ENCODE peak calls at places on chromosomes 6 and 20, in five cellular contexts. J, A, Q, G and H are unnamed samples.

GRCh38 chr6:154864086-154864430 is 130.8 kb downstream of the SCAF8 start:
- DNase-seq in G (no peak), A (no peak), Q (no peak), J (no peak), H (no peak)

GRCh38 chr6:13766201-13766634 is 48.1 kb downstream of the MCUR1 start:
- DNase-seq in A (no peak), Q (no peak), G (no peak), J (peak; percentile 64), H (no peak)

GRCh38 chr20:59006864-59007757 is at the start of gene CTSZ:
- DNase-seq in Q (peak; percentile 53), J (no peak), G (peak; percentile 88), A (no peak), H (peak; percentile 71)

GRCh38 chr6:75409928-75410327 is 83.7 kb downstream of the FILIP1 start:
- DNase-seq in J (no peak), G (no peak), Q (no peak), A (no peak), H (no peak)

GRCh38 chr20:39812116-39812515 is 850.0 kb downstream of the DHX35 start:
- DNase-seq in A (no peak), Q (no peak), G (no peak), J (no peak), H (no peak)

GRCh38 chr6:125882243-125882642 is 74.3 kb upstream of the HINT3 start:
- DNase-seq in A (no peak), G (no peak), J (no peak), Q (no peak), H (no peak)

GRCh38 chr20:4708036-4708435 is 13.7 kb upstream of the PRND start:
- DNase-seq in J (no peak), A (no peak), G (no peak), Q (no peak), H (no peak)

GRCh38 chr20:50298554-50299324 is 108.1 kb downstream of the CEBPB start:
- DNase-seq in J (no peak), A (no peak), G (no peak), Q (no peak), H (no peak)

GRCh38 chr6:115271001-115271400 is 789.7 kb downstream of the FRK start:
- DNase-seq in J (no peak), G (no peak), Q (no peak), A (no peak), H (no peak)

GRCh38 chr6:21327326-21328140 is 266.0 kb upstream of the SOX4 start:
- DNase-seq in J (no peak), G (no peak), Q (no peak), A (no peak), H (no peak)

GRCh38 chr6:128713461-128713860 is 169.5 kb upstream of the LAMA2 start:
- DNase-seq in A (no peak), G (no peak), J (no peak), Q (no peak), H (no peak)

GRCh38 chr20:35007413-35007812 is 51.7 kb downstream of the MYH7B start:
- DNase-seq in J (no peak), Q (no peak), G (peak; percentile 2), A (no peak), H (no peak)

GRCh38 chr6:107670792-107671199 is 153.3 kb downstream of the SCML4 start:
- DNase-seq in Q (peak; percentile 22), G (peak; percentile 41), J (no peak), A (peak; percentile 18), H (peak; percentile 62)

GRCh38 chr20:57544838-57545564 is 15.9 kb upstream of the PCK1 start:
- DNase-seq in G (peak; percentile 71), Q (peak; percentile 11), A (no peak), J (no peak), H (no peak)

GRCh38 chr20:50142812-50143211 is 10.7 kb downstream of the PEDS1 start:
- DNase-seq in J (no peak), Q (no peak), G (no peak), A (no peak), H (no peak)